ENCODE peak calls at places on chromosomes 7 and 10, in eight cellular contexts. E is mammary epithelial cell; D is A549; X is heart right ventricle; Z is right atrium auricular region; P is HCT116; L is OCI-LY7; C is naive thymus-derived CD4-positive, alpha-beta T cell. M is an unnamed sample.

GRCh38 chr7:102024769-102025391 is 207.5 kb downstream of the CUX1 start:
- DNase-seq in E (no peak), D (no peak), X (peak), Z (no peak), P (no peak), L (no peak), C (no peak), M (no peak)

GRCh38 chr7:144468990-144469732 is 65.7 kb upstream of the NOBOX start:
- DNase-seq in E (no peak), D (no peak), X (no peak), Z (no peak), P (no peak), L (no peak), C (no peak), M (no peak)

GRCh38 chr10:72336259-72337038 is 18.3 kb downstream of the DNAJB12 start:
- DNase-seq in E (peak), D (no peak), X (no peak), Z (no peak), P (no peak), L (no peak), C (no peak), M (no peak)

GRCh38 chr7:159147246-159147645 is 2.6 kb upstream of the VIPR2 start:
- DNase-seq in E (no peak), D (no peak), X (no peak), Z (no peak), P (no peak), L (no peak), C (no peak), M (no peak)

GRCh38 chr7:2384354-2385243 is 18.8 kb upstream of the CHST12 start:
- DNase-seq in E (no peak), D (no peak), X (no peak), Z (no peak), P (no peak), L (no peak), C (no peak), M (no peak)

GRCh38 chr7:69517985-69518731 is 80.1 kb upstream of the AUTS2 start:
- DNase-seq in E (no peak), D (no peak), X (no peak), Z (no peak), P (no peak), L (no peak), C (no peak), M (peak)

GRCh38 chr7:27774717-27775328 is 34.9 kb downstream of the TAX1BP1 start:
- DNase-seq in E (peak), D (no peak), X (no peak), Z (no peak), P (peak), L (peak), C (no peak), M (no peak)

GRCh38 chr10:124894569-124895215 is 47.2 kb upstream of the ZRANB1 start:
- DNase-seq in E (no peak), D (no peak), X (no peak), Z (no peak), P (no peak), L (no peak), C (no peak), M (no peak)

GRCh38 chr7:103540986-103541385 is 95.0 kb upstream of the SLC26A5 start:
- DNase-seq in E (no peak), D (no peak), X (peak), Z (no peak), P (no peak), L (no peak), C (no peak), M (peak)

GRCh38 chr7:52959878-52960660 is 75.4 kb upstream of the POM121L12 start:
- DNase-seq in E (no peak), D (no peak), X (no peak), Z (no peak), P (no peak), L (no peak), C (no peak), M (no peak)

GRCh38 chr10:74033724-74034123 is 35.8 kb downstream of the VCL start:
- DNase-seq in E (no peak), D (no peak), X (no peak), Z (no peak), P (no peak), L (no peak), C (no peak), M (no peak)

GRCh38 chr7:157612664-157613561 is 276.1 kb downstream of the DNAJB6 start:
- DNase-seq in E (no peak), D (no peak), X (peak), Z (no peak), P (no peak), L (no peak), C (peak), M (no peak)
- H3K4me3 ChIP-seq in E (no peak), D (no peak), X (peak), Z (peak), P (no peak), L (no peak), C (peak), M (no peak)

DNA sequence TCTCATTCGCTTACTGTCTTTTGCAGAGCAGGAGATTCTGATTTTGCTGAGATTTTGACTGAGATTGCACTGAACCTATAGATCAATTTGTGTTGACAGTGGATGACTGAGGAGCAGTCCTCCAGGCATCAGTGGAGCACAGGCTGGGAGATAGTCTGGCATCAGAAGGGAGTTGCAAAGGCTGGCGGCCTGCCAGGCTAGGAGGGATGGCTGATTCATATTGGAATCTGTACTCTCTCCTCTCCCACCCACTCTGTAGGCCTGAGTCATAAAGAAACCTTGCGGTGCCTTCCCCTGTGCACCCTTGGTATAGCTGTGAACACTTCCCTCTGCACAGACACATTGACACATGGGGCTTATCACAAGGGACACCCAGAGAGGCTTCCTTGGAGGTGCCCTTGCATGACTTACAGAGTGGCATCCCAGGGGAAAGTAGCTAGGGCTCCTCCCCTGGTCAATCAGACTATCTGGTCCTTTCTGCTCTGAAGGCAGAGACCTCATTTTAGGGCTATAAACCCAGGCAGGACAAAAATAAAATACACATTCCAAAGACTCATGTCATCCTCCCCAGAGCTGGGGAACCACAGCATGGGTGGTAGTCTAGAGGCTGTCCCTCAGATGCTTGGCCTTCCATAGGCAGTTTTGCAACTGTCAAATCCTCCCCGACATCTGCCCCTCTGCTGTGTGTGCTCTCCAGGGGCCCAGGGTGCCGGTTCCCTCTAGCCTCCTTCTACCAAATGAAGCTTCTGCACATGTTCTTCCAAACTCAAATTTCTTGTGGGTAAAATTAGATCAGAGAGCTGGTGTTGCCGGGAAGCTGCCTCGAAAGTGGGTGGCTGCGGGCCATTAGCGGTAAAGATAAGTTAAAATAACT is 37.4 kb upstream of the EEPD1 start:
- DNase-seq in E (peak), D (peak), X (peak), Z (peak), P (peak), L (no peak), C (no peak), M (peak)
- H3K4me3 ChIP-seq in E (no peak), D (no peak), X (no peak), Z (no peak), P (peak), L (no peak), C (no peak), M (no peak)

GRCh38 chr10:70162892-70163201 is 7.5 kb downstream of the SAR1A start:
- DNase-seq in E (no peak), D (no peak), X (no peak), Z (no peak), P (no peak), L (no peak), C (peak), M (no peak)

GRCh38 chr10:70166394-70166793 is 3.9 kb downstream of the SAR1A start:
- DNase-seq in E (no peak), D (no peak), X (no peak), Z (no peak), P (no peak), L (no peak), C (no peak), M (no peak)

GRCh38 chr10:70162157-70162891 is 8.0 kb downstream of the SAR1A start:
- DNase-seq in E (no peak), D (no peak), X (no peak), Z (no peak), P (no peak), L (no peak), C (no peak), M (no peak)

GRCh38 chr10:70163448-70163847 is 6.9 kb downstream of the SAR1A start:
- DNase-seq in E (no peak), D (no peak), X (no peak), Z (no peak), P (no peak), L (no peak), C (no peak), M (no peak)

DNA sequence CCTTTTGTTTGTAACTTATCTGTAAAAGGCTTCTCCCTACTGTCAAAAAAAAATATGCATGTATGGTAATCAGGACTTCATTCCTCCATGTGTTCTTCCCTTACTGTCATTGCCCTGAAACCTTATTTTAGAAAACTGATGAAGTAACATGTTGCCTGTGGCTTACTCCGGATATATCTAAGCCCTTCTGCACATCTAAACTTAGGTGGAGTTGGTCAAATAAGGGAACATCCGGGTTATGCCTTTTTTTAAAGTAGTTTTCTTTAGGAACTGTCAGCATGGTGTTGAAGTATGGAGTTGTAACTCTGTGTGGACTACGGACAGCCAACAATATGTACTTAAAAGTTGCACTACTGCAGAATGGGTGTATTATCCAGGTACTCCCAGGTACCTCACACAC is 6.1 kb downstream of the SAR1A start:
- DNase-seq in E (no peak), D (no peak), X (no peak), Z (no peak), P (no peak), L (no peak), C (no peak), M (no peak)
- H3K4me3 ChIP-seq in E (no peak), D (no peak), X (no peak), Z (no peak), P (no peak), L (no peak), C (peak), M (no peak)

DNA sequence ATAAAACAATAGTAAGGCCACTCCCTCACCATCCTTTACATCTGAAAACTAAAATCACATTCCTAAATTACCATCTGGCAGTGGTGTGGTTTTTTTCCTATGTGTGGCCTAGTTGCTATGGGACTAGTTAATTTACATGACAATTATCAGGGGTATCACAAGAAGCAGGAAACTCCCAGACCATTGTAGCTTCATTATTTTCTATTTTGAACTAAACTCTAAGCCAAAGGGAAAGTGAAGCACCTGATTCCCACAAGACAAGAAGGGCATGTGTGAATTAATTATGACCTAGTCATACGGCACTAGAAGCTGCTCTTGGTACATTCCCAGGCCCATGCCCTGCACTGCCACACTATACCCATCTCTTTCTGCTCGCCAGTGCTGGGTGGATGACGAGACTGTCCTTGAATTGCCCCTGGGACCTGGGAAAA is 103.4 kb downstream of the ATXN7L1 start:
- DNase-seq in E (no peak), D (no peak), X (no peak), Z (no peak), P (no peak), L (no peak), C (no peak), M (no peak)
- H3K4me3 ChIP-seq in E (no peak), D (no peak), X (no peak), Z (no peak), P (no peak), L (no peak), C (no peak), M (no peak)

GRCh38 chr10:5547684-5547933 is 22.8 kb downstream of the CALML3 start:
- DNase-seq in E (no peak), D (no peak), X (no peak), Z (no peak), P (no peak), L (no peak), C (no peak), M (peak)
- H3K4me3 ChIP-seq in E (no peak), D (peak), X (peak), Z (no peak), P (peak), L (no peak), C (no peak), M (peak)

GRCh38 chr10:11016959-11017574 is 605 bp upstream of the CELF2 start:
- DNase-seq in E (no peak), D (no peak), X (no peak), Z (no peak), P (no peak), L (no peak), C (no peak), M (no peak)
- H3K4me3 ChIP-seq in E (no peak), D (peak), X (peak), Z (peak), P (no peak), L (no peak), C (peak), M (peak)

DNA sequence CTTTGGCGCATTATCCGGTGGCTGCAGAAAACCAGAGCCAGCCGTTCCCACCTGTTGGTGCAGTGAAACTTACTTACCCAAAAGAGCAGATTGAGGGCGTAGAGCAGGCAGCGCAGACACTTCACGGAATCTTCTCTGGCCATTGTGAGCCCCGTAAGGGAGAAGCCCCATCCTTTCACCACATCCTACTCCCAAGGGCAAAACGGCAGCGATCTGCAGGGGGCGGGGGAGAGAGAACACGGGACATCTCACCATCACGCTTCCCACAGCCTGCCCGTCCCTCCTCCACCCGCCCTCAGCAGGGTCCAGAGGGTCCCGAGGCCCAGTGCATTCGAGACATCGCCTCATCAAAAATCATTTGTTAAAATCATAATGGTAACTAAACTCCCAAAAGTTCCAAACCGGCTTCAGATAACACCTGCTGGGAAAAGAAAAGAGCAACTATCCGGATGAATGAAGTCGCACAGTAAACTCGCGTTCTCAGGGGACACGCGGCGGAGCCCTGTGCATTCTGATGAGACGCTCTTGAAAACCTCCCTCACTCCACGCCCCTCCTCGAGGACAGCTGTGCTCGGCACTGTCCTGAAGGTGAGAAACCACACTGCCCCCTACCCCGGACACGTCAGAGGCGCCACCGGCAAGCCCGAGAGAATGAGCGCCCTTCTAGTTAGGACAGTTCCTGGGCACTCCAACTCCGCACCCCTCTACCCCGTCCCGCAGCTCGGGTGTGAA is 1.2 kb downstream of the TSPAN12 start:
- DNase-seq in E (peak), D (peak), X (peak), Z (peak), P (peak), L (no peak), C (no peak), M (peak)
- H3K4me3 ChIP-seq in E (peak), D (peak), X (peak), Z (peak), P (peak), L (no peak), C (peak), M (peak)